ENCODE peak calls at places on chromosome X, in six cellular contexts. J, W, X, T, L and O are unnamed samples.

GRCh38 chrX:139049455-139049854 is 337.9 kb upstream of the FGF13 start:
- DNase-seq in J (no peak), X (no peak), L (no peak), W (no peak), T (no peak), O (no peak)

GRCh38 chrX:105781794-105782193 is 40.5 kb upstream of the NRK start:
- DNase-seq in L (no peak), X (no peak), W (no peak), J (no peak), T (no peak), O (no peak)

GRCh38 chrX:79369871-79370270 is 2.7 kb upstream of the ITM2A start:
- DNase-seq in W (no peak), L (no peak), T (no peak), J (no peak), X (no peak), O (no peak)

GRCh38 chrX:28223469-28223868 is 242.2 kb upstream of the DCAF8L1 start:
- DNase-seq in X (no peak), W (no peak), J (no peak), L (no peak), T (no peak), O (no peak)

GRCh38 chrX:96540111-96540631 is 144.5 kb upstream of the DIAPH2 start:
- DNase-seq in T (no peak), J (no peak), X (no peak), W (no peak), L (no peak), O (no peak)

GRCh38 chrX:134798472-134798871 is 140.2 kb upstream of the PLAC1 start:
- DNase-seq in J (no peak), W (no peak), X (no peak), L (no peak), T (no peak), O (no peak)

GRCh38 chrX:74291964-74292891 is 11.8 kb upstream of the ZCCHC13 start:
- DNase-seq in J (peak; percentile 81), L (peak; percentile 91), T (peak; percentile 92), W (peak; percentile 80), X (peak; percentile 45), O (peak; percentile 68)

GRCh38 chrX:129637217-129638109 is 17.3 kb downstream of the APLN start:
- DNase-seq in L (peak; percentile 65), W (peak; percentile 13), T (peak; percentile 77), X (no peak), J (peak; percentile 10), O (peak; percentile 18)

GRCh38 chrX:39491548-39492297 is 606.0 kb downstream of the BCOR start:
- DNase-seq in J (no peak), X (no peak), L (no peak), W (no peak), T (peak; percentile 81), O (no peak)

GRCh38 chrX:125742811-125743210 is 423.1 kb downstream of the TEX13C start:
- DNase-seq in T (no peak), L (no peak), W (no peak), J (no peak), X (no peak), O (no peak)

GRCh38 chrX:115902995-115903394 is 267.5 kb upstream of the AGTR2 start:
- DNase-seq in L (no peak), T (no peak), X (no peak), W (no peak), J (no peak), O (no peak)

GRCh38 chrX:103918050-103918449 is 44.4 kb upstream of the TMSB15B start:
- DNase-seq in L (peak; percentile 62), X (no peak), W (peak; percentile 48), T (peak; percentile 69), J (peak; percentile 58), O (peak; percentile 63)

GRCh38 chrX:10856797-10857196 is 236.4 kb upstream of the MID1 start:
- DNase-seq in T (no peak), J (no peak), W (no peak), X (no peak), L (no peak), O (no peak)

GRCh38 chrX:92232182-92232581 is 453.0 kb downstream of the PCDH11X start:
- DNase-seq in L (peak; percentile 15), J (no peak), T (no peak), W (no peak), X (no peak), O (no peak)

GRCh38 chrX:39049975-39050374 is 248.7 kb downstream of the MID1IP1 start:
- DNase-seq in X (no peak), W (no peak), J (no peak), T (no peak), L (no peak), O (no peak)

GRCh38 chrX:48505481-48505880 is 3.3 kb upstream of the PORCN start:
- DNase-seq in L (no peak), W (no peak), T (no peak), X (no peak), J (no peak), O (peak; percentile 53)

GRCh38 chrX:53211391-53211978 is 13.5 kb downstream of the KDM5C start:
- DNase-seq in L (no peak), J (no peak), X (no peak), T (no peak), W (peak; percentile 67), O (no peak)

GRCh38 chrX:70426286-70427278 is 3.5 kb downstream of the GDPD2 start:
- DNase-seq in L (no peak), T (no peak), J (no peak), W (no peak), X (no peak), O (no peak)

GRCh38 chrX:130330706-130331105 is 9.0 kb upstream of the SLC25A14 start:
- DNase-seq in J (peak; percentile 25), T (peak; percentile 54), W (peak; percentile 7), L (peak; percentile 41), X (no peak), O (peak; percentile 13)

GRCh38 chrX:49995021-49995731 is 72.8 kb downstream of the CLCN5 start:
- DNase-seq in X (no peak), J (no peak), T (no peak), W (peak; percentile 4), L (peak; percentile 19), O (peak; percentile 54)

GRCh38 chrX:3526749-3527148 is 180.3 kb upstream of the MXRA5 start:
- DNase-seq in X (no peak), L (no peak), W (no peak), J (no peak), T (no peak), O (no peak)

GRCh38 chrX:85024562-85024961 is 20.9 kb downstream of the APOOL start:
- DNase-seq in J (no peak), L (no peak), T (no peak), W (no peak), X (no peak), O (no peak)

GRCh38 chrX:119990409-119990994 is 47.0 kb upstream of the NKAP start:
- DNase-seq in X (no peak), L (no peak), W (no peak), J (no peak), T (no peak), O (no peak)

GRCh38 chrX:106649523-106650428 is 38.0 kb downstream of the RADX start:
- DNase-seq in T (peak; percentile 23), X (no peak), W (no peak), L (no peak), J (no peak), O (no peak)

GRCh38 chrX:48521353-48522243 is at the start of gene EBP:
- DNase-seq in L (peak; percentile 89), X (peak; percentile 88), T (peak; percentile 97), W (peak; percentile 92), J (peak; percentile 92), O (peak; percentile 86)

GRCh38 chrX:47579537-47579936 is 2.7 kb upstream of the TIMP1 start:
- DNase-seq in W (no peak), X (no peak), J (no peak), L (peak; percentile 71), T (no peak), O (no peak)

GRCh38 chrX:3638280-3638873 is 75.1 kb downstream of the PRKX start:
- DNase-seq in X (no peak), W (peak; percentile 36), L (peak; percentile 45), T (peak; percentile 57), J (no peak), O (peak; percentile 3)

GRCh38 chrX:34365482-34365881 is 233.4 kb upstream of the FAM47A start:
- DNase-seq in L (peak; percentile 15), X (no peak), T (no peak), J (no peak), W (peak; percentile 22), O (no peak)

GRCh38 chrX:115687595-115687994 is 126.6 kb downstream of the PLS3 start:
- DNase-seq in L (no peak), W (no peak), T (no peak), J (no peak), X (no peak), O (no peak)

GRCh38 chrX:149467920-149468319 is 37.2 kb downstream of the IDS start:
- DNase-seq in T (no peak), J (no peak), X (no peak), L (no peak), W (no peak), O (no peak)

GRCh38 chrX:1904663-1905218 is 289.9 kb downstream of the ASMT start:
- DNase-seq in L (no peak), T (no peak), X (no peak), J (no peak), W (no peak), O (no peak)

GRCh38 chrX:72100824-72101351 is 30.8 kb downstream of the RTL5 start:
- DNase-seq in J (no peak), X (peak; percentile 61), L (no peak), W (no peak), T (peak; percentile 84), O (no peak)

GRCh38 chrX:22118161-22118830 is 86.2 kb downstream of the PHEX start:
- DNase-seq in T (no peak), L (no peak), J (no peak), X (no peak), W (no peak), O (no peak)

GRCh38 chrX:27966492-27966891 is 14.8 kb downstream of the DCAF8L1 start:
- DNase-seq in J (no peak), T (no peak), X (no peak), W (peak; percentile 16), L (no peak), O (no peak)

GRCh38 chrX:74422576-74423288 is 1.4 kb downstream of the SLC16A2 start:
- DNase-seq in L (no peak), T (no peak), W (no peak), X (no peak), J (no peak), O (no peak)

GRCh38 chrX:18938710-18939109 is 45.2 kb downstream of the PHKA2 start:
- DNase-seq in J (no peak), X (no peak), T (no peak), W (peak; percentile 55), L (no peak), O (peak; percentile 51)